ENCODE peak calls at places on chromosomes 6 and 20, in five cellular contexts. One of them, this sample, is unnamed.

GRCh38 chr6:105765239-105765638 is 320.9 kb upstream of the PRDM1 start:
- DNase-seq in OCI-LY7: no peak
- DNase-seq in cardiac fibroblast: no peak
- DNase-seq in fibroblast of pulmonary artery: no peak
- DNase-seq in thoracic aorta: no peak
- DNase-seq in this sample: no peak

GRCh38 chr6:41011673-41012072 is 27.3 kb downstream of the UNC5CL start:
- DNase-seq in fibroblast of pulmonary artery: no peak
- DNase-seq in thoracic aorta: no peak
- DNase-seq in OCI-LY7: no peak
- DNase-seq in cardiac fibroblast: no peak
- DNase-seq in this sample: no peak

GRCh38 chr6:7727951-7728854 is 2.3 kb downstream of the BMP6 start:
- DNase-seq in cardiac fibroblast: peak
- DNase-seq in thoracic aorta: no peak
- DNase-seq in fibroblast of pulmonary artery: peak
- DNase-seq in OCI-LY7: peak
- DNase-seq in this sample: peak

GRCh38 chr20:49052334-49052733 is 6.2 kb downstream of the CSE1L start:
- DNase-seq in OCI-LY7: no peak
- DNase-seq in cardiac fibroblast: no peak
- DNase-seq in fibroblast of pulmonary artery: no peak
- DNase-seq in thoracic aorta: no peak
- DNase-seq in this sample: no peak

GRCh38 chr20:24406761-24407550 is 62.5 kb upstream of the SYNDIG1 start:
- DNase-seq in fibroblast of pulmonary artery: no peak
- DNase-seq in cardiac fibroblast: no peak
- DNase-seq in OCI-LY7: no peak
- DNase-seq in thoracic aorta: no peak
- DNase-seq in this sample: no peak

GRCh38 chr6:44034391-44034861 is 92.8 kb downstream of the MRPL14 start:
- DNase-seq in OCI-LY7: no peak
- DNase-seq in thoracic aorta: no peak
- DNase-seq in fibroblast of pulmonary artery: no peak
- DNase-seq in cardiac fibroblast: no peak
- DNase-seq in this sample: no peak

GRCh38 chr6:139436521-139437348 is 62.3 kb upstream of the CITED2 start:
- DNase-seq in fibroblast of pulmonary artery: no peak
- DNase-seq in cardiac fibroblast: peak
- DNase-seq in OCI-LY7: no peak
- DNase-seq in thoracic aorta: no peak
- DNase-seq in this sample: peak

GRCh38 chr20:3563113-3563512 is 92.3 kb downstream of the ATRN start:
- DNase-seq in cardiac fibroblast: no peak
- DNase-seq in fibroblast of pulmonary artery: no peak
- DNase-seq in OCI-LY7: no peak
- DNase-seq in thoracic aorta: no peak
- DNase-seq in this sample: no peak

GRCh38 chr6:100126682-100127484 is 132.9 kb upstream of the MCHR2 start:
- DNase-seq in OCI-LY7: no peak
- DNase-seq in thoracic aorta: no peak
- DNase-seq in fibroblast of pulmonary artery: no peak
- DNase-seq in cardiac fibroblast: peak
- DNase-seq in this sample: no peak
- TF ChIP-seq CTCF in OCI-LY7: no peak
- TF ChIP-seq CTCF in thoracic aorta: no peak
- TF ChIP-seq CTCF in fibroblast of pulmonary artery: no peak
- TF ChIP-seq CTCF in cardiac fibroblast: no peak
- TF ChIP-seq CTCF in this sample: no peak

DNA sequence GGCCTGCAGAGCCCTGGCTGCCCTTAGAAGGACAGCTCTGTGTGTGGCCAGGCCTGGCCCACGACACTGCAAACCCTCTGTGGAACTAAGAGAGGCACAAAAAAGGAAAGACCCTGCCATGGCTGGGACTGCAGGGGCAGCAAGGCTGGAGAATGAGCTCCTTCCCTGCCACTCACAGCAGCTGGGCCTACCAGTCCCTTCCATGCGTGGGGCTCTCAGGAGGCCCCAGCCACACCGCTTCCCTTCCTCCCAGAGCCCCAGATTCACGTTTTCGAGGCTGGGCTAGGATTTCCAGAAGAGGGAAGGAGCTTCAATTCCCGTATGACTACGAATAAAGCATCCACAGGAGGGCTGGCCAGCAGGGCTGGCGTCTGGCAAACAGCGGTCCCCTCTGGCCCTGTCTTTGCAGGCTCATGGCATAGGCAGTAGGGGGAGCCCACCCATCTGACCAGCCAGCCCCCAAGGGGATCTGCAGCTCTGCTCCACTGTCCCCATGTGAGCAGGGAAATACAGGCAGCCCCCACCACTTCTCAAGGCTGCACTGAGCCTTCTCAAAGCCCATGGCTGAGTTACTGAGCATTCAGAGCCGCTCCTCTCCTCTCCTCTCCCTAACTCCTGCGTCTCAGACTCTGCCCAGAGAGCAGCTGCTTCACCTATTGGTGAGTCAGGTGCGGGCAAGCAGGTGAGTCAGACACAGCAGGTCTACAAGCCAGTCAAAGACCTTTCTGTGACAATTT is 53.1 kb downstream of the NINL start:
- DNase-seq in OCI-LY7: no peak
- DNase-seq in fibroblast of pulmonary artery: no peak
- DNase-seq in thoracic aorta: no peak
- DNase-seq in cardiac fibroblast: no peak
- DNase-seq in this sample: no peak
- H3K4me3 ChIP-seq in OCI-LY7: no peak
- H3K4me3 ChIP-seq in fibroblast of pulmonary artery: no peak
- H3K4me3 ChIP-seq in thoracic aorta: peak
- H3K4me3 ChIP-seq in cardiac fibroblast: no peak
- H3K4me3 ChIP-seq in this sample: no peak

GRCh38 chr6:169287675-169288074 is 34.0 kb upstream of the THBS2 start:
- DNase-seq in thoracic aorta: no peak
- DNase-seq in OCI-LY7: no peak
- DNase-seq in cardiac fibroblast: no peak
- DNase-seq in fibroblast of pulmonary artery: no peak
- DNase-seq in this sample: no peak
- TF ChIP-seq CTCF in thoracic aorta: no peak
- TF ChIP-seq CTCF in OCI-LY7: no peak
- TF ChIP-seq CTCF in cardiac fibroblast: peak
- TF ChIP-seq CTCF in fibroblast of pulmonary artery: no peak
- TF ChIP-seq CTCF in this sample: peak

DNA sequence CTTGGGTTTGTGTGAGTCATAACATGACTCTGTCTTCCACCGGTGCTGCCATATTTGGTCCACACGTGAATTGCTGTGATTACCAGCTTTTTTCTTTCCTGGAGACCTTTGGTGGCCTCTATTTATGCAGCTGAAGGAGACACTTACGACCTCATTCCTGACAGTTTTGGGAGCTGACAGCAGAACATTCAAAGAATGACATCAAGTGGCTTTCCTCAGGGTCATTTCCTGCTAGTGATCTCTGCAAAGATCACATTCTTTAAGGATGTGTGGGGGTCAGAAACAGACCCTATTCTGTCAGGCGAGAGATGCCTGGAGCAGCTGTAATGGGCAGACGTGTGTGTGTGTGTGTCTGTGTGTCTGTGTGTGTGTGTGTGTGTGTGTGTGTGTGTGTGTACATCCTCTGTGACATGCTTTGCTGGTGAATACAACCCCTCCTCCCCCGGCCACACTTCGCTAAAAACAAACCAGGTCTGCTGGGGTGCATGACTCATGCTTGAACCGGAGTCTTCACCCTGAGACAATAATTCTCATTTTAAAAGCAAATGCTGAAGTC is 115.6 kb downstream of the TMEM170B start:
- DNase-seq in fibroblast of pulmonary artery: peak
- DNase-seq in thoracic aorta: no peak
- DNase-seq in cardiac fibroblast: peak
- DNase-seq in OCI-LY7: no peak
- DNase-seq in this sample: peak
- H3K4me3 ChIP-seq in fibroblast of pulmonary artery: no peak
- H3K4me3 ChIP-seq in thoracic aorta: no peak
- H3K4me3 ChIP-seq in cardiac fibroblast: no peak
- H3K4me3 ChIP-seq in OCI-LY7: no peak
- H3K4me3 ChIP-seq in this sample: no peak

DNA sequence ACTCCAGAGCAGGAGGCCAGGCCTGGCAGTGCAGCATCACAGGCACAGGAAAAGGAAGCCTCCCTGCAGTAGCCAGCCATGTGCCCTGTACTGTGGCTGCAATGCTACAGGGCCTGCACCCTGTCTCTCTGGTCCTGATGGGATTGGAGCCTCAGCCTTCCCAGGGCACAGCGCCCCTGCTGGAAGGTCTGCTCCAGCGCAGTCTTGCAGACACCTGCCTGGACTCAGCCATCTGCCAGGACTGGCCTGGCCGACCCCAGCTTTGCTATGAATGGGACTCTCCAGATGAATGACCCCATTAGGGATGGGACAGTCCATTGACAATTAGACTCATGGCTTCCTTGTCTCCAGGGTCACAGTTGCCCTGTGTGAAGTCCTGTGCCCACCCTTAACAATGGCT is 251.6 kb downstream of the ERMARD start:
- DNase-seq in fibroblast of pulmonary artery: no peak
- DNase-seq in OCI-LY7: no peak
- DNase-seq in thoracic aorta: no peak
- DNase-seq in cardiac fibroblast: no peak
- DNase-seq in this sample: no peak
- TF ChIP-seq CTCF in fibroblast of pulmonary artery: no peak
- TF ChIP-seq CTCF in OCI-LY7: peak
- TF ChIP-seq CTCF in thoracic aorta: no peak
- TF ChIP-seq CTCF in cardiac fibroblast: no peak
- TF ChIP-seq CTCF in this sample: peak

DNA sequence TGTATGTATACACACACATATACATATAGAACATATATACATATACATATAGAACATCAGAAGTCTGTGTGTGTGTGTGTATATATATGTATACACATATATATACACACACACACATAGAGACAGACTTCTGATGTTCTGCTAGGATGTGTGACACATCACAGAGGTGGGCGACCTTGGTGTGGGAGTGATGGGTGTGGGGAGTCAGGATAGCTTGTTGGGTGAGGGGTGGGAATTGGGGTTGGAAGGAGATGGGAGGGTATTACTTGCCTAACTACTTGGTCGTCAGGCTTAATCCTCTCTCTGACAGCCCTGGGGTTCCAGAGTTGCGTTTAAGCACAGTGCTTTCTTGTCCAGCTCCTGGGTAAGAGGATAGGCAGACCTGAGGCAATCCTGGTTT is 8.3 kb downstream of the MYO6 start:
- DNase-seq in OCI-LY7: no peak
- DNase-seq in fibroblast of pulmonary artery: no peak
- DNase-seq in thoracic aorta: no peak
- DNase-seq in cardiac fibroblast: no peak
- DNase-seq in this sample: no peak
- H3K4me3 ChIP-seq in OCI-LY7: no peak
- H3K4me3 ChIP-seq in fibroblast of pulmonary artery: no peak
- H3K4me3 ChIP-seq in thoracic aorta: no peak
- H3K4me3 ChIP-seq in cardiac fibroblast: no peak
- H3K4me3 ChIP-seq in this sample: no peak